ENCODE peak calls at places on chromosomes 3 and 15, in six cellular contexts. One of them, this sample, is unnamed.

GRCh38 chr15:101510212-101511197 is 21.0 kb upstream of the PCSK6 start:
- DNase-seq in H54: no peak
- DNase-seq in hippocampal formation: no peak
- DNase-seq in stimulated activated CD4-positive, alpha-beta T cell treated with anti-CD3 and anti-CD28 coated beads, Interleukin-4, amount 100 ng/mL, for 4 hours: no peak
- DNase-seq in Daoy: no peak
- DNase-seq in stimulated activated CD8-positive, alpha-beta memory T cell treated with anti-CD3 and anti-CD28 coated beads, Interleukin-4, amount 100 ng/mL, for 1 hour: no peak
- DNase-seq in this sample: no peak

GRCh38 chr15:35014265-35014664 is 26.2 kb upstream of the ZNF770 start:
- DNase-seq in H54: no peak
- DNase-seq in hippocampal formation: no peak
- DNase-seq in stimulated activated CD4-positive, alpha-beta T cell treated with anti-CD3 and anti-CD28 coated beads, Interleukin-4, amount 100 ng/mL, for 4 hours: no peak
- DNase-seq in Daoy: no peak
- DNase-seq in stimulated activated CD8-positive, alpha-beta memory T cell treated with anti-CD3 and anti-CD28 coated beads, Interleukin-4, amount 100 ng/mL, for 1 hour: no peak
- DNase-seq in this sample: no peak

GRCh38 chr3:183477801-183478456 is 49.5 kb upstream of the MCF2L2 start:
- DNase-seq in H54: no peak
- DNase-seq in hippocampal formation: no peak
- DNase-seq in stimulated activated CD4-positive, alpha-beta T cell treated with anti-CD3 and anti-CD28 coated beads, Interleukin-4, amount 100 ng/mL, for 4 hours: no peak
- DNase-seq in Daoy: no peak
- DNase-seq in stimulated activated CD8-positive, alpha-beta memory T cell treated with anti-CD3 and anti-CD28 coated beads, Interleukin-4, amount 100 ng/mL, for 1 hour: no peak
- DNase-seq in this sample: no peak

GRCh38 chr3:44969170-44969569 is 6.8 kb downstream of the ZDHHC3 start:
- DNase-seq in H54: no peak
- DNase-seq in hippocampal formation: no peak
- DNase-seq in stimulated activated CD4-positive, alpha-beta T cell treated with anti-CD3 and anti-CD28 coated beads, Interleukin-4, amount 100 ng/mL, for 4 hours: no peak
- DNase-seq in Daoy: no peak
- DNase-seq in stimulated activated CD8-positive, alpha-beta memory T cell treated with anti-CD3 and anti-CD28 coated beads, Interleukin-4, amount 100 ng/mL, for 1 hour: no peak
- DNase-seq in this sample: no peak

GRCh38 chr3:184505053-184505452 is 56.5 kb upstream of the EPHB3 start:
- DNase-seq in H54: no peak
- DNase-seq in hippocampal formation: no peak
- DNase-seq in stimulated activated CD4-positive, alpha-beta T cell treated with anti-CD3 and anti-CD28 coated beads, Interleukin-4, amount 100 ng/mL, for 4 hours: no peak
- DNase-seq in Daoy: peak; percentile 47
- DNase-seq in stimulated activated CD8-positive, alpha-beta memory T cell treated with anti-CD3 and anti-CD28 coated beads, Interleukin-4, amount 100 ng/mL, for 1 hour: no peak
- DNase-seq in this sample: no peak

GRCh38 chr3:101635954-101636798 is 40.8 kb downstream of the ZBTB11 start:
- DNase-seq in H54: peak; percentile 34
- DNase-seq in hippocampal formation: peak; percentile 20
- DNase-seq in stimulated activated CD4-positive, alpha-beta T cell treated with anti-CD3 and anti-CD28 coated beads, Interleukin-4, amount 100 ng/mL, for 4 hours: peak; percentile 50
- DNase-seq in Daoy: peak; percentile 57
- DNase-seq in stimulated activated CD8-positive, alpha-beta memory T cell treated with anti-CD3 and anti-CD28 coated beads, Interleukin-4, amount 100 ng/mL, for 1 hour: peak; percentile 44
- DNase-seq in this sample: peak; percentile 43

GRCh38 chr15:66136948-66137347 is 116.6 kb downstream of the MEGF11 start:
- DNase-seq in H54: no peak
- DNase-seq in hippocampal formation: no peak
- DNase-seq in stimulated activated CD4-positive, alpha-beta T cell treated with anti-CD3 and anti-CD28 coated beads, Interleukin-4, amount 100 ng/mL, for 4 hours: no peak
- DNase-seq in Daoy: no peak
- DNase-seq in stimulated activated CD8-positive, alpha-beta memory T cell treated with anti-CD3 and anti-CD28 coated beads, Interleukin-4, amount 100 ng/mL, for 1 hour: no peak
- DNase-seq in this sample: no peak

GRCh38 chr3:164641071-164641470 is 437.2 kb downstream of the SI start:
- DNase-seq in H54: no peak
- DNase-seq in hippocampal formation: no peak
- DNase-seq in stimulated activated CD4-positive, alpha-beta T cell treated with anti-CD3 and anti-CD28 coated beads, Interleukin-4, amount 100 ng/mL, for 4 hours: no peak
- DNase-seq in Daoy: no peak
- DNase-seq in stimulated activated CD8-positive, alpha-beta memory T cell treated with anti-CD3 and anti-CD28 coated beads, Interleukin-4, amount 100 ng/mL, for 1 hour: no peak
- DNase-seq in this sample: no peak

GRCh38 chr3:171532294-171532693 is 72.1 kb upstream of the TNIK start:
- DNase-seq in H54: no peak
- DNase-seq in hippocampal formation: no peak
- DNase-seq in stimulated activated CD4-positive, alpha-beta T cell treated with anti-CD3 and anti-CD28 coated beads, Interleukin-4, amount 100 ng/mL, for 4 hours: no peak
- DNase-seq in Daoy: no peak
- DNase-seq in stimulated activated CD8-positive, alpha-beta memory T cell treated with anti-CD3 and anti-CD28 coated beads, Interleukin-4, amount 100 ng/mL, for 1 hour: no peak
- DNase-seq in this sample: no peak

GRCh38 chr15:92810418-92811138 is 89.5 kb upstream of the CHD2 start:
- DNase-seq in H54: no peak
- DNase-seq in hippocampal formation: no peak
- DNase-seq in stimulated activated CD4-positive, alpha-beta T cell treated with anti-CD3 and anti-CD28 coated beads, Interleukin-4, amount 100 ng/mL, for 4 hours: peak; percentile 12
- DNase-seq in Daoy: peak; percentile 41
- DNase-seq in stimulated activated CD8-positive, alpha-beta memory T cell treated with anti-CD3 and anti-CD28 coated beads, Interleukin-4, amount 100 ng/mL, for 1 hour: no peak
- DNase-seq in this sample: no peak

GRCh38 chr3:156668073-156668763 is 6.2 kb upstream of the TIPARP start:
- DNase-seq in H54: no peak
- DNase-seq in hippocampal formation: no peak
- DNase-seq in stimulated activated CD4-positive, alpha-beta T cell treated with anti-CD3 and anti-CD28 coated beads, Interleukin-4, amount 100 ng/mL, for 4 hours: no peak
- DNase-seq in Daoy: no peak
- DNase-seq in stimulated activated CD8-positive, alpha-beta memory T cell treated with anti-CD3 and anti-CD28 coated beads, Interleukin-4, amount 100 ng/mL, for 1 hour: no peak
- DNase-seq in this sample: no peak

GRCh38 chr15:90871716-90872480 is 3.5 kb downstream of the FURIN start:
- DNase-seq in H54: no peak
- DNase-seq in hippocampal formation: no peak
- DNase-seq in stimulated activated CD4-positive, alpha-beta T cell treated with anti-CD3 and anti-CD28 coated beads, Interleukin-4, amount 100 ng/mL, for 4 hours: peak; percentile 19
- DNase-seq in Daoy: peak; percentile 30
- DNase-seq in stimulated activated CD8-positive, alpha-beta memory T cell treated with anti-CD3 and anti-CD28 coated beads, Interleukin-4, amount 100 ng/mL, for 1 hour: no peak
- DNase-seq in this sample: no peak

GRCh38 chr3:50165388-50166308 is 10.5 kb downstream of the SEMA3F start:
- DNase-seq in H54: no peak
- DNase-seq in hippocampal formation: no peak
- DNase-seq in stimulated activated CD4-positive, alpha-beta T cell treated with anti-CD3 and anti-CD28 coated beads, Interleukin-4, amount 100 ng/mL, for 4 hours: no peak
- DNase-seq in Daoy: no peak
- DNase-seq in stimulated activated CD8-positive, alpha-beta memory T cell treated with anti-CD3 and anti-CD28 coated beads, Interleukin-4, amount 100 ng/mL, for 1 hour: no peak
- DNase-seq in this sample: no peak

GRCh38 chr3:43316783-43317460 is 30.6 kb downstream of the SNRK start:
- DNase-seq in H54: no peak
- DNase-seq in hippocampal formation: no peak
- DNase-seq in stimulated activated CD4-positive, alpha-beta T cell treated with anti-CD3 and anti-CD28 coated beads, Interleukin-4, amount 100 ng/mL, for 4 hours: no peak
- DNase-seq in Daoy: no peak
- DNase-seq in stimulated activated CD8-positive, alpha-beta memory T cell treated with anti-CD3 and anti-CD28 coated beads, Interleukin-4, amount 100 ng/mL, for 1 hour: no peak
- DNase-seq in this sample: no peak

GRCh38 chr15:75149911-75150709 is 51.6 kb upstream of the C15orf39 start:
- DNase-seq in H54: no peak
- DNase-seq in hippocampal formation: no peak
- DNase-seq in stimulated activated CD4-positive, alpha-beta T cell treated with anti-CD3 and anti-CD28 coated beads, Interleukin-4, amount 100 ng/mL, for 4 hours: no peak
- DNase-seq in Daoy: peak; percentile 77
- DNase-seq in stimulated activated CD8-positive, alpha-beta memory T cell treated with anti-CD3 and anti-CD28 coated beads, Interleukin-4, amount 100 ng/mL, for 1 hour: no peak
- DNase-seq in this sample: no peak

GRCh38 chr3:111035316-111035715 is 36.3 kb upstream of the NECTIN3 start:
- DNase-seq in H54: no peak
- DNase-seq in hippocampal formation: no peak
- DNase-seq in stimulated activated CD4-positive, alpha-beta T cell treated with anti-CD3 and anti-CD28 coated beads, Interleukin-4, amount 100 ng/mL, for 4 hours: no peak
- DNase-seq in Daoy: no peak
- DNase-seq in stimulated activated CD8-positive, alpha-beta memory T cell treated with anti-CD3 and anti-CD28 coated beads, Interleukin-4, amount 100 ng/mL, for 1 hour: no peak
- DNase-seq in this sample: no peak